ENCODE peak calls at places on chromosomes 2 and 18, in nine cellular contexts. O, H, J, T, I, G, P, Y and Z are unnamed samples.

GRCh38 chr18:34660572-34660971 is 49.5 kb upstream of the DTNA start:
- DNase-seq in O (no peak), H (no peak), J (no peak), T (no peak), I (no peak), G (no peak), P (no peak), Y (no peak), Z (no peak)

GRCh38 chr2:156657809-156658208 is 221.6 kb downstream of the GPD2 start:
- DNase-seq in O (no peak), H (no peak), J (no peak), T (peak; percentile 34), I (no peak), G (no peak), P (no peak), Y (no peak), Z (no peak)

GRCh38 chr2:54325148-54325547 is 69.1 kb upstream of the TSPYL6 start:
- DNase-seq in O (no peak), H (no peak), J (no peak), T (no peak), I (no peak), G (no peak), P (no peak), Y (no peak), Z (no peak)

GRCh38 chr2:96317584-96317997 is 7.5 kb upstream of the ITPRIPL1 start:
- DNase-seq in O (no peak), H (no peak), J (no peak), T (no peak), I (no peak), G (no peak), P (no peak), Y (no peak), Z (no peak)

GRCh38 chr2:1750935-1751767 is 6.8 kb upstream of the PXDN start:
- DNase-seq in O (no peak), H (peak; percentile 63), J (peak; percentile 89), T (peak; percentile 85), I (peak; percentile 65), G (peak; percentile 41), P (peak; percentile 16), Y (peak; percentile 47), Z (no peak)

GRCh38 chr2:200274116-200275075 is 32.1 kb upstream of the SPATS2L start:
- DNase-seq in O (peak; percentile 8), H (no peak), J (no peak), T (peak; percentile 21), I (no peak), G (no peak), P (no peak), Y (no peak), Z (no peak)

GRCh38 chr2:68236876-68237275 is 15.5 kb downstream of the PPP3R1 start:
- DNase-seq in O (no peak), H (no peak), J (no peak), T (no peak), I (no peak), G (no peak), P (no peak), Y (no peak), Z (no peak)

GRCh38 chr2:160222546-160223281 is 22.6 kb upstream of the ITGB6 start:
- DNase-seq in O (no peak), H (no peak), J (no peak), T (no peak), I (no peak), G (no peak), P (no peak), Y (no peak), Z (no peak)

GRCh38 chr18:42752921-42753320 is 362.6 kb downstream of the RIT2 start:
- DNase-seq in O (no peak), H (no peak), J (no peak), T (no peak), I (no peak), G (no peak), P (no peak), Y (no peak), Z (no peak)

GRCh38 chr2:163077241-163077640 is 238.7 kb upstream of the KCNH7 start:
- DNase-seq in O (peak; percentile 2), H (no peak), J (no peak), T (no peak), I (no peak), G (no peak), P (no peak), Y (no peak), Z (no peak)

GRCh38 chr2:190746971-190747761 is 98.3 kb downstream of the NAB1 start:
- DNase-seq in O (no peak), H (no peak), J (no peak), T (peak; percentile 42), I (no peak), G (no peak), P (no peak), Y (peak; percentile 57), Z (no peak)

GRCh38 chr2:241609859-241610793 is 26.8 kb downstream of the THAP4 start:
- DNase-seq in O (peak; percentile 40), H (peak; percentile 86), J (peak; percentile 95), T (peak; percentile 87), I (peak; percentile 94), G (peak; percentile 90), P (peak; percentile 71), Y (peak; percentile 11), Z (peak; percentile 60)

GRCh38 chr2:42928692-42929576 is 136.6 kb upstream of the HAAO start:
- DNase-seq in O (no peak), H (no peak), J (no peak), T (peak; percentile 61), I (peak; percentile 79), G (no peak), P (peak; percentile 42), Y (no peak), Z (no peak)
- TF ChIP-seq CTCF in O (peak; percentile 28), H (peak; percentile 47), J (no peak), T (peak; percentile 61), I (peak; percentile 46), G (no peak), P (peak; percentile 63), Y (peak; percentile 56), Z (no peak)

GRCh38 chr18:6255121-6255742 is 159.5 kb downstream of the L3MBTL4 start:
- DNase-seq in O (no peak), H (no peak), J (no peak), T (no peak), I (no peak), G (no peak), P (no peak), Y (no peak), Z (no peak)
- H3K4me3 ChIP-seq in O (no peak overlapping the region), H (peak overlapping the region; percentile 1), J (peak overlapping the region; percentile 36), T (no peak overlapping the region), I (no peak overlapping the region), G (no peak overlapping the region), P (no peak overlapping the region), Y (no peak overlapping the region), Z (no peak overlapping the region)

DNA sequence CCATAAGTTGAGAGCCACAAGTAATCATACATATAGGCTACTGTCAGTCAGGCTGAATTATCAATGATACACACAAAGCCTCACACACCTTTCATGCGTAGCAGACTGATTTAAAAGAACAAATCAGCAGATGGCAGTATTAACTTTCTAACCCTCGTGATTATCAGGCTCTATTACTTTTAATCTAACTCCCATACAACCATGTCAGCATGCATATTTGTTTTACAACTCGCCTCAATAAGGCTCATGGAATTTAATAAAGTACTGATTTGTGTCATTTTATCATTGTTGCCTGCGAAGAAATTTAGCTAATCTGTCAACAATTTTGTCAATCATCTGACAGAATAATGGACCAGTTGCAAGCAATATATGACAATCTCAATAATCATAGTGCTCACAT is 82.8 kb downstream of the SLC25A12 start:
- DNase-seq in O (no peak), H (no peak), J (no peak), T (peak; percentile 34), I (no peak), G (no peak), P (peak; percentile 42), Y (no peak), Z (no peak)
- TF ChIP-seq CTCF in O (no peak), H (peak; percentile 47), J (peak; percentile 31), T (peak; percentile 30), I (no peak), G (peak; percentile 23), P (peak; percentile 74), Y (peak; percentile 18), Z (no peak)

GRCh38 chr2:169478339-169478738 is 955 bp upstream of the BBS5 start:
- DNase-seq in O (no peak), H (no peak), J (no peak), T (peak; percentile 22), I (peak; percentile 13), G (no peak), P (no peak), Y (no peak), Z (no peak)

GRCh38 chr2:169476459-169476858 is 2.8 kb upstream of the BBS5 start:
- DNase-seq in O (no peak), H (no peak), J (no peak), T (no peak), I (no peak), G (no peak), P (no peak), Y (no peak), Z (no peak)

GRCh38 chr2:169480079-169480465 is 778 bp downstream of the BBS5 start:
- DNase-seq in O (no peak), H (no peak), J (no peak), T (peak; percentile 25), I (no peak), G (no peak), P (no peak), Y (no peak), Z (no peak)

GRCh38 chr2:169479257-169480078 is at the start of gene BBS5:
- DNase-seq in O (peak; percentile 23), H (peak; percentile 86), J (peak; percentile 94), T (peak; percentile 87), I (peak; percentile 78), G (peak; percentile 67), P (peak; percentile 51), Y (peak; percentile 52), Z (peak; percentile 27)

GRCh38 chr2:169478745-169479256 is 493 bp upstream of the BBS5 start:
- DNase-seq in O (no peak), H (no peak), J (no peak), T (no peak), I (no peak), G (no peak), P (no peak), Y (no peak), Z (no peak)
- H3K4me3 ChIP-seq in O (peak overlapping the region; percentile 78), H (peak overlapping the region; percentile 90), J (peak overlapping the region; percentile 88), T (peak overlapping the region; percentile 85), I (peak overlapping the region; percentile 69), G (peak overlapping the region; percentile 76), P (peak overlapping the region; percentile 66), Y (peak overlapping the region; percentile 75), Z (peak overlapping the region; percentile 78)

DNA sequence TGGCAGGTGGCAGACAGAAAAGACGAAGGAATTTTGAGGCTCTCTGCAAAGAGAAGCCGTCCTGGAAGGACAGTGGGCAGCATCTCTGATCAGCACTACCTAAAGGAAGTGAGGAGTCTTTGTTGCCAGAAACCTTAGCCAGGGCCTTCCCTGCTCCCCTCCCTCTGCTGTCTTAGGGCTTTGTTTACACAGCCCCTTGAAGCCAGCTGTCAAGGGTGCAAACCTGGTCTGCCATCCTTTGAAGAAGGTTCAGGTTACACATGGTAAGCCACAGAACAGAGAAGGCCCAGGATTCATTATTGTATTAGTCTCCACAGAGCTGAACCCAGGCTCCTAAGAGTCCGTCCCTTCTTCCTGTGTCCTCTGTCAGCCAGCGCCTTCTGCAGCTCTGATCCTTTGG is 356.7 kb downstream of the TGIF1 start:
- DNase-seq in O (no peak), H (no peak), J (no peak), T (no peak), I (no peak), G (no peak), P (no peak), Y (no peak), Z (no peak)
- TF ChIP-seq CTCF in O (no peak), H (no peak), J (no peak), T (no peak), I (no peak), G (no peak), P (no peak), Y (no peak), Z (no peak)